ENCODE peak calls at places on chromosome 14, in nine cellular contexts. E, R, P, I, F, N, A, C and X are unnamed samples.

GRCh38 chr14:67943947-67944346 is 124.4 kb downstream of the RAD51B start:
- DNase-seq in E (peak; percentile 90), R (peak; percentile 51), P (peak; percentile 56), I (peak; percentile 46), F (peak; percentile 73), N (peak; percentile 91), A (peak; percentile 13), C (peak; percentile 18), X (peak; percentile 12)

GRCh38 chr14:94773682-94774211 is 3.8 kb upstream of the GSC start:
- DNase-seq in E (no peak), R (no peak), P (no peak), I (no peak), F (no peak), N (no peak), A (no peak), C (no peak), X (no peak)

GRCh38 chr14:104119119-104119699 is 19.2 kb upstream of the KIF26A start:
- DNase-seq in E (no peak), R (no peak), P (no peak), I (no peak), F (no peak), N (no peak), A (no peak), C (peak; percentile 5), X (no peak)

GRCh38 chr14:99524804-99525698 is 43.8 kb downstream of the CCNK start:
- DNase-seq in E (peak; percentile 7), R (no peak), P (no peak), I (no peak), F (no peak), N (no peak), A (no peak), C (peak; percentile 13), X (no peak)

GRCh38 chr14:54866588-54866987 is 36.0 kb downstream of the GCH1 start:
- DNase-seq in E (no peak), R (no peak), P (no peak), I (no peak), F (no peak), N (no peak), A (no peak), C (no peak), X (no peak)

GRCh38 chr14:66070542-66071319 is 415.4 kb upstream of the CCDC196 start:
- DNase-seq in E (no peak), R (peak; percentile 77), P (peak; percentile 76), I (no peak), F (peak; percentile 84), N (no peak), A (peak; percentile 73), C (peak; percentile 25), X (no peak)

GRCh38 chr14:22071001-22071400 is 397.4 kb upstream of the OR4E1 start:
- DNase-seq in E (no peak), R (no peak), P (peak; percentile 53), I (no peak), F (no peak), N (no peak), A (peak; percentile 33), C (no peak), X (no peak)

GRCh38 chr14:55892906-55893305 is 225.3 kb upstream of the PELI2 start:
- DNase-seq in E (no peak), R (no peak), P (no peak), I (no peak), F (no peak), N (no peak), A (no peak), C (no peak), X (no peak)

GRCh38 chr14:32381869-32382268 is 52.8 kb downstream of the AKAP6 start:
- DNase-seq in E (no peak), R (no peak), P (no peak), I (no peak), F (no peak), N (no peak), A (no peak), C (no peak), X (no peak)

GRCh38 chr14:24080888-24081738 is 9.8 kb downstream of the CPNE6 start:
- DNase-seq in E (peak; percentile 12), R (peak; percentile 29), P (peak; percentile 86), I (no peak), F (peak; percentile 20), N (no peak), A (peak; percentile 48), C (peak; percentile 35), X (peak; percentile 74)

GRCh38 chr14:99838555-99839193 is 45.5 kb downstream of the EML1 start:
- DNase-seq in E (peak; percentile 11), R (no peak), P (no peak), I (no peak), F (no peak), N (no peak), A (no peak), C (no peak), X (no peak)

GRCh38 chr14:51924600-51924999 is 64.2 kb downstream of the GNG2 start:
- DNase-seq in E (no peak), R (no peak), P (no peak), I (no peak), F (no peak), N (no peak), A (no peak), C (no peak), X (no peak)

GRCh38 chr14:95575820-95576473 is 41.1 kb downstream of the GLRX5 start:
- DNase-seq in E (no peak), R (no peak), P (no peak), I (no peak), F (no peak), N (no peak), A (no peak), C (no peak), X (no peak)